ENCODE peak calls at places on chromosomes 6 and 20, in five cellular contexts. One of them, this sample, is unnamed.

GRCh38 chr6:149137594-149137993 is 179.9 kb upstream of the TAB2 start:
- DNase-seq in lower lobe of right lung: no peak
- DNase-seq in HuH-7: no peak
- DNase-seq in cerebellum: no peak
- DNase-seq in fibroblast of lung: peak
- DNase-seq in this sample: no peak

GRCh38 chr6:167973092-167973880 is 24.2 kb upstream of the KIF25 start:
- DNase-seq in lower lobe of right lung: no peak
- DNase-seq in fibroblast of lung: no peak
- DNase-seq in cerebellum: no peak
- DNase-seq in HuH-7: no peak
- DNase-seq in this sample: no peak

GRCh38 chr6:10397756-10398438 is 17.0 kb downstream of the TFAP2A start:
- DNase-seq in cerebellum: no peak
- DNase-seq in fibroblast of lung: no peak
- DNase-seq in lower lobe of right lung: no peak
- DNase-seq in HuH-7: no peak
- DNase-seq in this sample: no peak

GRCh38 chr6:1390805-1391511 is 1.6 kb downstream of the FOXF2 start:
- DNase-seq in fibroblast of lung: peak
- DNase-seq in HuH-7: no peak
- DNase-seq in cerebellum: no peak
- DNase-seq in lower lobe of right lung: no peak
- DNase-seq in this sample: no peak

GRCh38 chr6:42165016-42165415 is 8.1 kb upstream of the GUCA1A start:
- DNase-seq in fibroblast of lung: no peak
- DNase-seq in HuH-7: no peak
- DNase-seq in cerebellum: peak
- DNase-seq in lower lobe of right lung: no peak
- DNase-seq in this sample: no peak

GRCh38 chr6:33622456-33623431 is 1.6 kb downstream of the ITPR3 start:
- DNase-seq in fibroblast of lung: peak
- DNase-seq in cerebellum: no peak
- DNase-seq in HuH-7: no peak
- DNase-seq in lower lobe of right lung: peak
- DNase-seq in this sample: no peak

GRCh38 chr20:25705830-25706351 is 9.2 kb upstream of the ZNF337 start:
- DNase-seq in cerebellum: no peak
- DNase-seq in lower lobe of right lung: no peak
- DNase-seq in HuH-7: no peak
- DNase-seq in fibroblast of lung: no peak
- DNase-seq in this sample: no peak

GRCh38 chr6:5786321-5787053 is 220.2 kb downstream of the NRN1 start:
- DNase-seq in lower lobe of right lung: no peak
- DNase-seq in HuH-7: no peak
- DNase-seq in fibroblast of lung: no peak
- DNase-seq in cerebellum: no peak
- DNase-seq in this sample: no peak

GRCh38 chr6:46612645-46613044 is 40.0 kb downstream of the CYP39A1 start:
- DNase-seq in cerebellum: peak
- DNase-seq in HuH-7: no peak
- DNase-seq in lower lobe of right lung: no peak
- DNase-seq in fibroblast of lung: no peak
- DNase-seq in this sample: no peak

GRCh38 chr20:1624811-1625690 is 5.2 kb upstream of the SIRPB1 start:
- DNase-seq in cerebellum: no peak
- DNase-seq in fibroblast of lung: no peak
- DNase-seq in HuH-7: no peak
- DNase-seq in lower lobe of right lung: no peak
- DNase-seq in this sample: no peak

GRCh38 chr6:79047072-79047471 is 31.0 kb downstream of the PHIP start:
- DNase-seq in fibroblast of lung: no peak
- DNase-seq in cerebellum: no peak
- DNase-seq in lower lobe of right lung: no peak
- DNase-seq in HuH-7: no peak
- DNase-seq in this sample: no peak

GRCh38 chr6:93136111-93136510 is 283.2 kb downstream of the EPHA7 start:
- DNase-seq in fibroblast of lung: no peak
- DNase-seq in lower lobe of right lung: no peak
- DNase-seq in HuH-7: no peak
- DNase-seq in cerebellum: no peak
- DNase-seq in this sample: no peak

GRCh38 chr6:81237226-81237625 is 515.3 kb downstream of the TENT5A start:
- DNase-seq in lower lobe of right lung: no peak
- DNase-seq in HuH-7: no peak
- DNase-seq in cerebellum: no peak
- DNase-seq in fibroblast of lung: no peak
- DNase-seq in this sample: no peak

GRCh38 chr6:49565855-49566254 is 15.4 kb downstream of the C6orf141 start:
- DNase-seq in lower lobe of right lung: no peak
- DNase-seq in fibroblast of lung: no peak
- DNase-seq in HuH-7: no peak
- DNase-seq in cerebellum: no peak
- DNase-seq in this sample: no peak

GRCh38 chr6:45423111-45423900 is 45.6 kb upstream of the SUPT3H start:
- DNase-seq in cerebellum: no peak
- DNase-seq in fibroblast of lung: no peak
- DNase-seq in lower lobe of right lung: peak
- DNase-seq in HuH-7: peak
- DNase-seq in this sample: peak

GRCh38 chr20:13588049-13588448 is 50.7 kb downstream of the TASP1 start:
- DNase-seq in lower lobe of right lung: no peak
- DNase-seq in cerebellum: no peak
- DNase-seq in HuH-7: no peak
- DNase-seq in fibroblast of lung: no peak
- DNase-seq in this sample: no peak

GRCh38 chr20:36950432-36951197 is 893 bp downstream of the SAMHD1 start:
- DNase-seq in HuH-7: peak
- DNase-seq in cerebellum: peak
- DNase-seq in fibroblast of lung: peak
- DNase-seq in lower lobe of right lung: peak
- DNase-seq in this sample: peak